ENCODE peak calls at places on chromosomes 4 and X, in eight cellular contexts. N, X, S, D, J, V, G and K are unnamed samples.

GRCh38 chrX:63754141-63754859 is 30.7 kb downstream of the ARHGEF9 start:
- DNase-seq in V (peak; percentile 29), N (peak; percentile 40), J (no peak), D (peak; percentile 45), S (no peak), X (peak; percentile 52), G (no peak), K (no peak)

GRCh38 chr4:185134176-185134869 is 8.7 kb upstream of the SLC25A4 start:
- DNase-seq in X (no peak), J (peak; percentile 27), N (peak; percentile 18), D (no peak), V (peak; percentile 35), G (no peak), S (no peak), K (no peak)

GRCh38 chr4:123393696-123394095 is 2.9 kb upstream of the SPRY1 start:
- DNase-seq in V (no peak), J (no peak), G (no peak), X (no peak), S (no peak), N (no peak), D (no peak), K (no peak)

GRCh38 chr4:40462326-40462725 is 127.2 kb downstream of the CHRNA9 start:
- DNase-seq in X (no peak), N (peak; percentile 74), V (no peak), D (no peak), G (no peak), J (peak; percentile 67), S (no peak), K (no peak)

GRCh38 chrX:71058116-71058515 is 10.0 kb downstream of the SNX12 start:
- DNase-seq in S (no peak), G (no peak), N (no peak), D (no peak), V (no peak), J (no peak), X (no peak), K (no peak)

GRCh38 chr4:18034099-18034498 is 12.5 kb upstream of the LCORL start:
- DNase-seq in N (no peak), S (no peak), G (no peak), V (no peak), J (no peak), X (no peak), D (no peak), K (no peak)

GRCh38 chr4:56186808-56187523 is 200.3 kb downstream of the AASDH start:
- DNase-seq in J (no peak), G (no peak), X (no peak), N (no peak), V (no peak), S (no peak), D (no peak), K (no peak)

GRCh38 chr4:139301821-139302611 is at the start of gene NDUFC1:
- DNase-seq in D (peak; percentile 66), S (peak; percentile 54), G (peak; percentile 54), J (peak; percentile 53), X (peak; percentile 72), V (peak; percentile 66), N (peak; percentile 73), K (peak; percentile 64)

GRCh38 chrX:101395789-101396188 is 5.0 kb downstream of the RPL36A start:
- DNase-seq in N (peak; percentile 33), X (no peak), D (no peak), G (no peak), V (no peak), S (no peak), J (no peak), K (no peak)

GRCh38 chr4:140944539-140944938 is 188.4 kb upstream of the TBC1D9 start:
- DNase-seq in D (no peak), S (no peak), N (no peak), X (no peak), V (no peak), J (no peak), G (no peak), K (no peak)

GRCh38 chrX:51420610-51421009 is 75.8 kb downstream of the NUDT11 start:
- DNase-seq in G (no peak), S (no peak), N (peak; percentile 9), D (no peak), J (peak; percentile 13), V (peak; percentile 8), X (no peak), K (no peak)

GRCh38 chrX:24204331-24204730 is 54.8 kb downstream of the ZFX start:
- DNase-seq in N (no peak), J (no peak), G (no peak), V (peak; percentile 15), D (no peak), S (no peak), X (no peak), K (no peak)

GRCh38 chr4:80446248-80446647 is 110.7 kb downstream of the CFAP299 start:
- DNase-seq in J (no peak), V (no peak), X (no peak), D (no peak), S (no peak), N (no peak), G (no peak), K (no peak)

GRCh38 chrX:102155806-102156179 is at the start of gene BEX5:
- DNase-seq in G (no peak), D (peak; percentile 68), V (no peak), J (peak; percentile 88), N (no peak), X (peak; percentile 78), S (peak; percentile 72), K (no peak)

GRCh38 chrX:427812-428725 is 41.4 kb upstream of the PPP2R3B start:
- DNase-seq in D (no peak), V (no peak), G (no peak), X (no peak), J (no peak), N (peak; percentile 27), S (no peak), K (no peak)

GRCh38 chr4:85587952-85588351 is 113.0 kb downstream of the ARHGAP24 start:
- DNase-seq in D (no peak), S (no peak), X (no peak), J (no peak), N (no peak), V (no peak), G (no peak), K (no peak)

GRCh38 chrX:38847903-38848230 is 46.6 kb downstream of the MID1IP1 start:
- DNase-seq in V (no peak), S (no peak), J (no peak), N (no peak), X (no peak), D (no peak), G (no peak), K (no peak)

GRCh38 chr4:85491527-85491926 is 16.6 kb downstream of the ARHGAP24 start:
- DNase-seq in N (no peak), S (no peak), X (no peak), J (no peak), V (no peak), D (no peak), G (no peak), K (no peak)

GRCh38 chr4:183721207-183722081 is 62.4 kb downstream of the TRAPPC11 start:
- DNase-seq in X (peak; percentile 77), V (no peak), J (peak; percentile 83), S (peak; percentile 79), D (peak; percentile 92), G (no peak), N (peak; percentile 82), K (no peak)

GRCh38 chr4:99735822-99736221 is 78.2 kb upstream of the C4orf54 start:
- DNase-seq in D (no peak), J (peak; percentile 70), S (no peak), G (no peak), X (no peak), N (no peak), V (no peak), K (no peak)

GRCh38 chr4:33722254-33722653 is 2522.1 kb downstream of the ARAP2 start:
- DNase-seq in G (no peak), N (no peak), D (no peak), X (no peak), V (no peak), J (no peak), S (no peak), K (no peak)

GRCh38 chr4:33725861-33726260 is 2518.5 kb downstream of the ARAP2 start:
- DNase-seq in X (no peak), N (no peak), D (no peak), G (no peak), S (no peak), J (no peak), V (no peak), K (no peak)

GRCh38 chr4:33724685-33725084 is 2519.6 kb downstream of the ARAP2 start:
- DNase-seq in S (no peak), V (no peak), D (no peak), J (no peak), G (no peak), X (no peak), N (no peak), K (no peak)

GRCh38 chr4:33722800-33723511 is 2521.4 kb downstream of the ARAP2 start:
- DNase-seq in J (no peak), V (no peak), S (no peak), G (no peak), X (no peak), N (no peak), D (no peak), K (no peak)
- TF ChIP-seq CTCF in J (no peak), V (no peak), S (no peak), G (no peak), X (no peak), N (no peak), D (no peak), K (no peak)

GRCh38 chrX:43003204-43003565 is 225.2 kb upstream of the PPP1R2C start:
- DNase-seq in V (no peak), N (no peak), X (no peak), G (no peak), J (no peak), S (no peak), D (no peak), K (no peak)

GRCh38 chrX:43008356-43008755 is 230.4 kb upstream of the PPP1R2C start:
- DNase-seq in V (no peak), N (no peak), D (no peak), G (no peak), J (no peak), S (no peak), X (no peak), K (no peak)

GRCh38 chrX:43002526-43003203 is 224.7 kb upstream of the PPP1R2C start:
- DNase-seq in S (no peak), N (peak; percentile 5), G (no peak), D (no peak), X (no peak), J (no peak), V (no peak), K (no peak)

GRCh38 chrX:43003939-43004338 is 226.0 kb upstream of the PPP1R2C start:
- DNase-seq in S (no peak), V (no peak), N (no peak), X (no peak), J (no peak), G (no peak), D (no peak), K (no peak)

GRCh38 chrX:43005561-43005960 is 227.6 kb upstream of the PPP1R2C start:
- DNase-seq in X (no peak), J (no peak), G (no peak), V (no peak), N (no peak), S (no peak), D (no peak), K (no peak)
- H3K27me3 ChIP-seq in X (no peaks in the 10 kb centered on the region), J (no peaks in the 10 kb centered on the region), G (peaks cover 19% of the 10 kb centered on the region), V (peaks cover 5% of the 10 kb centered on the region), N (no peaks in the 10 kb centered on the region), S (no peaks in the 10 kb centered on the region), D (no peaks in the 10 kb centered on the region), K (no peaks in the 10 kb centered on the region)

GRCh38 chrX:67544871-67545771 is 1.3 kb downstream of the AR start:
- DNase-seq in G (no peak), V (no peak), N (no peak), D (peak; percentile 56), X (no peak), S (no peak), J (no peak), K (no peak)
- TF ChIP-seq CTCF in G (no peak), V (no peak), N (no peak), D (no peak), X (no peak), S (no peak), J (no peak), K (no peak)

GRCh38 chrX:154655786-154656185 is 2.4 kb upstream of the CTAG2 start:
- DNase-seq in X (no peak), G (no peak), S (no peak), N (no peak), D (no peak), J (no peak), V (no peak), K (no peak)
- H3K27me3 ChIP-seq in X (peaks cover 5% of the 10 kb centered on the region), G (peaks cover 13% of the 10 kb centered on the region), S (no peaks in the 10 kb centered on the region), N (no peaks in the 10 kb centered on the region), D (no peaks in the 10 kb centered on the region), J (no peaks in the 10 kb centered on the region), V (no peaks in the 10 kb centered on the region), K (no peaks in the 10 kb centered on the region)